ENCODE peak calls at places on chromosomes 7 and 10, in seven cellular contexts. One of them, this sample, is unnamed.

GRCh38 chr7:154171422-154171821 is 119.2 kb downstream of the DPP6 start:
- DNase-seq in HepG2: no peak
- DNase-seq in K562: no peak
- DNase-seq in GM12878: no peak
- DNase-seq in SK-N-SH: no peak
- DNase-seq in H1: no peak
- DNase-seq in HCT116: no peak
- DNase-seq in this sample: no peak

GRCh38 chr7:50349963-50350944 is 45.7 kb downstream of the IKZF1 start:
- DNase-seq in K562: peak
- DNase-seq in H1: no peak
- DNase-seq in GM12878: peak
- DNase-seq in HepG2: no peak
- DNase-seq in HCT116: no peak
- DNase-seq in SK-N-SH: no peak
- DNase-seq in this sample: no peak

GRCh38 chr7:158001621-158002320 is 585.9 kb downstream of the PTPRN2 start:
- DNase-seq in HCT116: no peak
- DNase-seq in SK-N-SH: peak
- DNase-seq in GM12878: no peak
- DNase-seq in HepG2: no peak
- DNase-seq in K562: no peak
- DNase-seq in H1: no peak
- DNase-seq in this sample: peak

GRCh38 chr7:2402687-2403013 is 761 bp upstream of the CHST12 start:
- DNase-seq in HCT116: no peak
- DNase-seq in HepG2: no peak
- DNase-seq in K562: no peak
- DNase-seq in H1: no peak
- DNase-seq in GM12878: no peak
- DNase-seq in SK-N-SH: no peak
- DNase-seq in this sample: no peak

GRCh38 chr7:151383638-151384351 is 26.0 kb downstream of the WDR86 start:
- DNase-seq in K562: no peak
- DNase-seq in SK-N-SH: no peak
- DNase-seq in HepG2: no peak
- DNase-seq in GM12878: no peak
- DNase-seq in H1: no peak
- DNase-seq in HCT116: no peak
- DNase-seq in this sample: no peak

GRCh38 chr7:148927141-148927540 is 43.0 kb upstream of the EZH2 start:
- DNase-seq in SK-N-SH: no peak
- DNase-seq in K562: no peak
- DNase-seq in GM12878: no peak
- DNase-seq in HepG2: no peak
- DNase-seq in HCT116: no peak
- DNase-seq in H1: no peak
- DNase-seq in this sample: no peak

GRCh38 chr7:45968312-45968711 is 47.2 kb upstream of the IGFBP3 start:
- DNase-seq in SK-N-SH: no peak
- DNase-seq in HepG2: no peak
- DNase-seq in GM12878: no peak
- DNase-seq in H1: no peak
- DNase-seq in K562: no peak
- DNase-seq in HCT116: no peak
- DNase-seq in this sample: no peak

GRCh38 chr10:13865758-13866491 is 279.2 kb downstream of the PRPF18 start:
- DNase-seq in HepG2: no peak
- DNase-seq in K562: no peak
- DNase-seq in SK-N-SH: no peak
- DNase-seq in H1: peak
- DNase-seq in GM12878: no peak
- DNase-seq in HCT116: peak
- DNase-seq in this sample: no peak

GRCh38 chr7:131747625-131748024 is 191.2 kb upstream of the PODXL start:
- DNase-seq in HepG2: no peak
- DNase-seq in GM12878: no peak
- DNase-seq in K562: no peak
- DNase-seq in HCT116: no peak
- DNase-seq in SK-N-SH: no peak
- DNase-seq in H1: no peak
- DNase-seq in this sample: no peak

GRCh38 chr10:114403545-114404161 is 649 bp downstream of the AFAP1L2 start:
- DNase-seq in GM12878: no peak
- DNase-seq in K562: no peak
- DNase-seq in HCT116: no peak
- DNase-seq in SK-N-SH: peak
- DNase-seq in HepG2: no peak
- DNase-seq in H1: no peak
- DNase-seq in this sample: no peak

GRCh38 chr10:36345770-36346169 is 703.7 kb upstream of the FZD8 start:
- DNase-seq in GM12878: no peak
- DNase-seq in SK-N-SH: no peak
- DNase-seq in K562: no peak
- DNase-seq in HepG2: no peak
- DNase-seq in H1: no peak
- DNase-seq in HCT116: no peak
- DNase-seq in this sample: no peak

GRCh38 chr7:21603972-21604749 is 61.3 kb downstream of the DNAH11 start:
- DNase-seq in HepG2: no peak
- DNase-seq in HCT116: no peak
- DNase-seq in H1: no peak
- DNase-seq in SK-N-SH: no peak
- DNase-seq in K562: no peak
- DNase-seq in GM12878: peak
- DNase-seq in this sample: no peak

GRCh38 chr7:141071260-141071854 is 2.5 kb upstream of the TMEM178B start:
- DNase-seq in HCT116: peak
- DNase-seq in H1: peak
- DNase-seq in SK-N-SH: peak
- DNase-seq in K562: peak
- DNase-seq in HepG2: peak
- DNase-seq in GM12878: no peak
- DNase-seq in this sample: no peak

GRCh38 chr10:118564652-118565051 is 30.8 kb downstream of the PRLHR start:
- DNase-seq in SK-N-SH: peak
- DNase-seq in K562: peak
- DNase-seq in HepG2: no peak
- DNase-seq in HCT116: no peak
- DNase-seq in H1: no peak
- DNase-seq in GM12878: no peak
- DNase-seq in this sample: peak

GRCh38 chr7:1858435-1859265 is 188.6 kb downstream of the ELFN1 start:
- DNase-seq in H1: no peak
- DNase-seq in HepG2: no peak
- DNase-seq in K562: no peak
- DNase-seq in GM12878: no peak
- DNase-seq in HCT116: no peak
- DNase-seq in SK-N-SH: no peak
- DNase-seq in this sample: no peak

GRCh38 chr10:101939273-101939635 is 95.7 kb upstream of the KCNIP2 start:
- DNase-seq in K562: no peak
- DNase-seq in GM12878: no peak
- DNase-seq in HepG2: no peak
- DNase-seq in SK-N-SH: no peak
- DNase-seq in HCT116: peak
- DNase-seq in H1: no peak
- DNase-seq in this sample: no peak

GRCh38 chr7:81672872-81673271 is 97.0 kb downstream of the HGF start:
- DNase-seq in HepG2: no peak
- DNase-seq in GM12878: no peak
- DNase-seq in K562: no peak
- DNase-seq in SK-N-SH: no peak
- DNase-seq in HCT116: no peak
- DNase-seq in H1: no peak
- DNase-seq in this sample: no peak

GRCh38 chr10:109427421-109427820 is 495.9 kb downstream of the XPNPEP1 start:
- DNase-seq in K562: no peak
- DNase-seq in HCT116: no peak
- DNase-seq in GM12878: no peak
- DNase-seq in SK-N-SH: no peak
- DNase-seq in HepG2: no peak
- DNase-seq in H1: no peak
- DNase-seq in this sample: no peak

GRCh38 chr7:117193564-117193963 is 129.3 kb downstream of the WNT2 start:
- DNase-seq in GM12878: no peak
- DNase-seq in K562: no peak
- DNase-seq in SK-N-SH: no peak
- DNase-seq in HCT116: no peak
- DNase-seq in H1: no peak
- DNase-seq in HepG2: no peak
- DNase-seq in this sample: no peak

GRCh38 chr7:117190746-117191435 is 132.0 kb downstream of the WNT2 start:
- DNase-seq in K562: no peak
- DNase-seq in SK-N-SH: no peak
- DNase-seq in HepG2: no peak
- DNase-seq in H1: no peak
- DNase-seq in HCT116: no peak
- DNase-seq in GM12878: no peak
- DNase-seq in this sample: no peak

GRCh38 chr7:117192108-117192507 is 130.8 kb downstream of the WNT2 start:
- DNase-seq in H1: no peak
- DNase-seq in HCT116: no peak
- DNase-seq in SK-N-SH: no peak
- DNase-seq in HepG2: no peak
- DNase-seq in K562: no peak
- DNase-seq in GM12878: no peak
- DNase-seq in this sample: no peak

GRCh38 chr7:117194445-117194844 is 128.4 kb downstream of the WNT2 start:
- DNase-seq in GM12878: no peak
- DNase-seq in HepG2: no peak
- DNase-seq in HCT116: no peak
- DNase-seq in K562: no peak
- DNase-seq in SK-N-SH: no peak
- DNase-seq in H1: no peak
- DNase-seq in this sample: no peak

GRCh38 chr7:117195361-117195760 is 127.5 kb downstream of the WNT2 start:
- DNase-seq in GM12878: no peak
- DNase-seq in SK-N-SH: no peak
- DNase-seq in H1: no peak
- DNase-seq in HCT116: no peak
- DNase-seq in HepG2: no peak
- DNase-seq in K562: no peak
- DNase-seq in this sample: no peak
- TF ChIP-seq JUND in GM12878: no peak
- TF ChIP-seq JUND in SK-N-SH: no peak
- TF ChIP-seq JUND in H1: no peak
- TF ChIP-seq JUND in HCT116: no peak
- TF ChIP-seq JUND in HepG2: no peak
- TF ChIP-seq JUND in K562: no peak
- TF ChIP-seq JUND in this sample: no peak

GRCh38 chr10:11887381-11888227 is 64.4 kb downstream of the PROSER2 start:
- DNase-seq in K562: no peak
- DNase-seq in HepG2: no peak
- DNase-seq in SK-N-SH: no peak
- DNase-seq in GM12878: no peak
- DNase-seq in H1: no peak
- DNase-seq in HCT116: no peak
- DNase-seq in this sample: no peak

GRCh38 chr10:11886851-11887250 is 63.7 kb downstream of the PROSER2 start:
- DNase-seq in H1: no peak
- DNase-seq in GM12878: peak
- DNase-seq in K562: no peak
- DNase-seq in HCT116: no peak
- DNase-seq in HepG2: no peak
- DNase-seq in SK-N-SH: no peak
- DNase-seq in this sample: no peak

GRCh38 chr10:11886138-11886474 is 63.0 kb downstream of the PROSER2 start:
- DNase-seq in HepG2: no peak
- DNase-seq in GM12878: no peak
- DNase-seq in HCT116: no peak
- DNase-seq in H1: no peak
- DNase-seq in K562: no peak
- DNase-seq in SK-N-SH: no peak
- DNase-seq in this sample: no peak

GRCh38 chr10:11884706-11885423 is 61.7 kb downstream of the PROSER2 start:
- DNase-seq in H1: no peak
- DNase-seq in HepG2: no peak
- DNase-seq in K562: no peak
- DNase-seq in GM12878: no peak
- DNase-seq in HCT116: no peak
- DNase-seq in SK-N-SH: no peak
- DNase-seq in this sample: no peak

GRCh38 chr10:11885437-11886137 is 62.4 kb downstream of the PROSER2 start:
- DNase-seq in SK-N-SH: no peak
- DNase-seq in H1: no peak
- DNase-seq in GM12878: no peak
- DNase-seq in HCT116: no peak
- DNase-seq in HepG2: no peak
- DNase-seq in K562: no peak
- DNase-seq in this sample: no peak
- TF ChIP-seq JUND in SK-N-SH: no peak
- TF ChIP-seq JUND in H1: no peak
- TF ChIP-seq JUND in GM12878: no peak
- TF ChIP-seq JUND in HCT116: no peak
- TF ChIP-seq JUND in HepG2: no peak
- TF ChIP-seq JUND in K562: no peak
- TF ChIP-seq JUND in this sample: no peak

GRCh38 chr7:110600983-110601382 is 489.9 kb upstream of the LRRN3 start:
- DNase-seq in HCT116: no peak
- DNase-seq in K562: no peak
- DNase-seq in H1: no peak
- DNase-seq in HepG2: no peak
- DNase-seq in GM12878: no peak
- DNase-seq in SK-N-SH: no peak
- DNase-seq in this sample: no peak
- TF ChIP-seq JUND in HCT116: no peak
- TF ChIP-seq JUND in K562: no peak
- TF ChIP-seq JUND in H1: no peak
- TF ChIP-seq JUND in HepG2: no peak
- TF ChIP-seq JUND in GM12878: no peak
- TF ChIP-seq JUND in SK-N-SH: no peak
- TF ChIP-seq JUND in this sample: no peak

DNA sequence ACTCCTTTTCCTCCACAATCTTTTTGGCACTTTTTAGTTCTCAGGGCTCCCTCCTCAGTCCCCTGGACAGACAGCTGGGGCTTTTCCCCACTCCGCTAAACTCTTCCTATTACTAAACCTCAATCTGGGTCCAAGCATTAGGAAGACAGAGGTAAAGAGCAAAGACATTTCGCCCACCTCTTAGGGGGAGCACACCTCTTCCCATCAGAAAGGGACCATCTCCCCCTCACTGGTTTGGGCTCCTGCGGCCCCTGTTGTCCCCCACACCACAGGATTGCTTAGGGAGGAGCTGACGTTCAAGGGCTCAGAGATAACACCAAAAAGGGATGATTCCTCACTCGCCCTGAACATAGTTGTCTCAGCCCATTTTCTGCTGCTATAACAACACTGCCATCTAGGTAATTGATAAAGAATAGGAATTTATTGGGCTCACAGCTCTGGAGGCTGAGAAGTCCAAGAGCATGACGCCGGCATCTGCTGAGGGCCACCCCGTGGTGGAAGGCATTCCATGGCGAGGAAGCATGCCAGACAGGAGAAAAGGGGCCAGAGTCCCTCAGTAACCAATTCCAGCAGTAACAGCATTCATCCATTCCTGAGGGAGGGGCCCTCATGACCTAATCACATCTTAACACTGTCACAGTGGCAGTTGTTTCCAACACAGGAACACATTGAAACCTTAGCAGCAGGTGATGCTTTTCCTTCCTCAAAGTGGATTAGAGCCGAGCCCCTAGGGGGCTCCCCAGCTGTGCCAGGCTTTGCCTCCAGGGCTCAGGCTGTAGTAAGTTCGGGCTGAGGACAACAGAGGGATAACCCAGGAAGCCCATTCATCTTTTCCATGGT is 209.6 kb downstream of the EBF3 start:
- DNase-seq in K562: no peak
- DNase-seq in H1: no peak
- DNase-seq in GM12878: no peak
- DNase-seq in HepG2: no peak
- DNase-seq in SK-N-SH: no peak
- DNase-seq in HCT116: no peak
- DNase-seq in this sample: no peak
- TF ChIP-seq JUND in K562: no peak
- TF ChIP-seq JUND in H1: no peak
- TF ChIP-seq JUND in GM12878: no peak
- TF ChIP-seq JUND in HepG2: no peak
- TF ChIP-seq JUND in SK-N-SH: no peak
- TF ChIP-seq JUND in HCT116: no peak
- TF ChIP-seq JUND in this sample: no peak